ENCODE peak calls at places on chromosomes 4 and X, in nine cellular contexts. P is occipital lobe; H is stimulated activated CD4-positive, alpha-beta T cell treated with anti-CD3 and anti-CD28 coated beads, Interleukin-15, amount 100 ng/mL, for 1 hour; C is amygdala; D is pulmonary artery endothelial cell; L is GDM1; O is SJCRH30; V is astrocyte of the spinal cord; Z is C1 segment of cervical spinal cord. S is an unnamed sample.

GRCh38 chr4:135508006-135508714 is 1306.6 kb upstream of the PABPC4L start:
- DNase-seq in L (no peak), H (no peak), C (no peak), D (no peak), Z (no peak), O (no peak), P (no peak), V (peak), S (no peak)

GRCh38 chrX:105969487-105969886 is 69.0 kb downstream of the SERPINA7 start:
- DNase-seq in H (no peak), P (no peak), C (no peak), D (no peak), V (no peak), O (no peak), L (no peak), Z (no peak), S (no peak)

GRCh38 chr4:21512351-21512750 is 436.2 kb downstream of the KCNIP4 start:
- DNase-seq in P (peak), C (no peak), H (no peak), O (peak), V (peak), D (peak), Z (no peak), L (no peak), S (peak)

GRCh38 chrX:65862638-65863037 is 177.2 kb downstream of the VSIG4 start:
- DNase-seq in O (no peak), V (no peak), P (no peak), D (no peak), C (no peak), Z (no peak), L (no peak), H (no peak), S (no peak)

GRCh38 chr4:188455353-188455752 is 316.1 kb downstream of the TRIML1 start:
- DNase-seq in P (no peak), O (no peak), Z (no peak), V (no peak), D (no peak), H (no peak), C (no peak), L (no peak), S (no peak)

GRCh38 chr4:123976285-123976684 is 579.7 kb downstream of the SPRY1 start:
- DNase-seq in H (no peak), D (peak), C (no peak), Z (no peak), O (peak), P (no peak), V (peak), L (no peak), S (no peak)

GRCh38 chr4:951594-952468 is 19.6 kb downstream of the TMEM175 start:
- DNase-seq in C (no peak), V (no peak), H (no peak), O (no peak), L (no peak), D (no peak), Z (no peak), P (no peak), S (no peak)

GRCh38 chr4:76879731-76880364 is 18.1 kb downstream of the SOWAHB start:
- DNase-seq in C (no peak), Z (no peak), L (no peak), V (no peak), H (no peak), P (no peak), O (no peak), D (no peak), S (no peak)

GRCh38 chr4:40583850-40584439 is 45.7 kb downstream of the RBM47 start:
- DNase-seq in L (no peak), H (no peak), Z (no peak), C (no peak), V (no peak), O (no peak), P (no peak), D (no peak), S (no peak)

GRCh38 chr4:2044119-2044485 is 15.0 kb upstream of the NAT8L start:
- DNase-seq in V (no peak), O (no peak), P (no peak), H (no peak), C (no peak), D (no peak), Z (no peak), L (no peak), S (no peak)

GRCh38 chrX:153903991-153904957 is at the start of gene AVPR2:
- DNase-seq in P (no peak), C (no peak), H (no peak), D (no peak), V (no peak), L (no peak), Z (no peak), O (no peak), S (no peak)

GRCh38 chr4:108361886-108362285 is 193.2 kb upstream of the LEF1 start:
- DNase-seq in H (no peak), Z (no peak), O (no peak), D (no peak), V (no peak), C (no peak), P (no peak), L (no peak), S (no peak)

GRCh38 chr4:15240764-15241163 is 187.1 kb upstream of the C1QTNF7 start:
- DNase-seq in Z (no peak), H (no peak), D (no peak), L (no peak), V (peak), C (no peak), O (no peak), P (no peak), S (no peak)

GRCh38 chr4:61785766-61786165 is 585.6 kb downstream of the ADGRL3 start:
- DNase-seq in D (no peak), V (no peak), O (no peak), Z (no peak), H (no peak), L (no peak), P (no peak), C (no peak), S (no peak)

GRCh38 chr4:42074294-42074693 is 78.2 kb downstream of the BEND4 start:
- DNase-seq in C (no peak), Z (no peak), V (no peak), L (no peak), H (no peak), O (no peak), P (no peak), D (no peak), S (no peak)

GRCh38 chr4:47373729-47374128 is 89.8 kb downstream of the COMMD8 start:
- DNase-seq in C (no peak), P (no peak), D (no peak), H (no peak), L (no peak), O (no peak), Z (no peak), V (no peak), S (no peak)

GRCh38 chr4:38154681-38155588 is 194.7 kb downstream of the PTTG2 start:
- DNase-seq in O (peak), D (no peak), H (no peak), L (peak), V (no peak), C (no peak), P (no peak), Z (no peak), S (peak)

GRCh38 chr4:7871356-7871755 is 68.3 kb downstream of the AFAP1 start:
- DNase-seq in H (no peak), V (no peak), L (no peak), O (no peak), D (no peak), Z (no peak), P (no peak), C (no peak), S (no peak)

GRCh38 chr4:52861171-52861873 is 795 bp upstream of the RASL11B start:
- DNase-seq in O (no peak), H (no peak), D (no peak), V (no peak), L (no peak), Z (no peak), C (no peak), P (no peak), S (no peak)

GRCh38 chr4:72107456-72107855 is 75.7 kb downstream of the NPFFR2 start:
- DNase-seq in V (no peak), D (no peak), C (no peak), Z (no peak), O (no peak), H (no peak), P (no peak), L (no peak), S (no peak)

GRCh38 chr4:124053872-124054538 is 657.4 kb downstream of the SPRY1 start:
- DNase-seq in V (peak), C (no peak), D (peak), O (peak), H (no peak), Z (no peak), P (no peak), L (no peak), S (no peak)

GRCh38 chr4:103075894-103076776 is at the start of gene SLC9B2:
- DNase-seq in H (peak), D (no peak), L (peak), C (peak), Z (peak), O (peak), V (peak), P (peak), S (peak)

GRCh38 chr4:176293660-176294059 is 24.6 kb upstream of the ASB5 start:
- DNase-seq in H (no peak), D (no peak), V (no peak), O (no peak), L (no peak), P (no peak), C (no peak), Z (no peak), S (no peak)

GRCh38 chr4:16582526-16582925 is 315.9 kb downstream of the LDB2 start:
- DNase-seq in V (no peak), C (no peak), Z (no peak), O (peak), L (no peak), D (no peak), H (no peak), P (no peak), S (no peak)

GRCh38 chr4:34649716-34650115 is 1594.6 kb downstream of the ARAP2 start:
- DNase-seq in O (no peak), H (no peak), P (no peak), Z (no peak), L (no peak), V (no peak), D (no peak), C (no peak), S (no peak)

S was measured in AML-193.